ENCODE peak calls at places on chromosomes 16 and 17, in five cellular contexts. One of them, this sample, is unnamed.

GRCh38 chr17:77795685-77796084 is 162.8 kb upstream of the TNRC6C start:
- DNase-seq in A673: no peak
- DNase-seq in HL-60: no peak
- DNase-seq in transverse colon: no peak
- DNase-seq in GM23338: no peak
- DNase-seq in this sample: no peak

GRCh38 chr17:75344664-75345063 is 55.4 kb upstream of the SLC25A19 start:
- DNase-seq in HL-60: no peak
- DNase-seq in GM23338: peak
- DNase-seq in A673: no peak
- DNase-seq in transverse colon: no peak
- DNase-seq in this sample: no peak

GRCh38 chr16:66617728-66618127 is 13.2 kb downstream of the CMTM3 start:
- DNase-seq in A673: no peak
- DNase-seq in HL-60: no peak
- DNase-seq in transverse colon: no peak
- DNase-seq in GM23338: no peak
- DNase-seq in this sample: no peak

GRCh38 chr17:44781553-44782348 is 23.0 kb downstream of the ADAM11 start:
- DNase-seq in A673: no peak
- DNase-seq in HL-60: no peak
- DNase-seq in transverse colon: no peak
- DNase-seq in GM23338: peak
- DNase-seq in this sample: no peak

GRCh38 chr17:57091186-57091618 is 6.2 kb downstream of the AKAP1 start:
- DNase-seq in GM23338: no peak
- DNase-seq in transverse colon: no peak
- DNase-seq in A673: no peak
- DNase-seq in HL-60: no peak
- DNase-seq in this sample: peak

GRCh38 chr16:19709381-19710136 is 8.5 kb downstream of the KNOP1 start:
- DNase-seq in GM23338: no peak
- DNase-seq in HL-60: no peak
- DNase-seq in transverse colon: no peak
- DNase-seq in A673: no peak
- DNase-seq in this sample: no peak

GRCh38 chr17:2745317-2746037 is 4.0 kb downstream of the CCDC92B start:
- DNase-seq in A673: no peak
- DNase-seq in GM23338: no peak
- DNase-seq in HL-60: no peak
- DNase-seq in transverse colon: no peak
- DNase-seq in this sample: no peak

GRCh38 chr17:75356260-75356937 is 49.1 kb downstream of the GRB2 start:
- DNase-seq in GM23338: no peak
- DNase-seq in HL-60: no peak
- DNase-seq in A673: no peak
- DNase-seq in transverse colon: no peak
- DNase-seq in this sample: no peak

DNA sequence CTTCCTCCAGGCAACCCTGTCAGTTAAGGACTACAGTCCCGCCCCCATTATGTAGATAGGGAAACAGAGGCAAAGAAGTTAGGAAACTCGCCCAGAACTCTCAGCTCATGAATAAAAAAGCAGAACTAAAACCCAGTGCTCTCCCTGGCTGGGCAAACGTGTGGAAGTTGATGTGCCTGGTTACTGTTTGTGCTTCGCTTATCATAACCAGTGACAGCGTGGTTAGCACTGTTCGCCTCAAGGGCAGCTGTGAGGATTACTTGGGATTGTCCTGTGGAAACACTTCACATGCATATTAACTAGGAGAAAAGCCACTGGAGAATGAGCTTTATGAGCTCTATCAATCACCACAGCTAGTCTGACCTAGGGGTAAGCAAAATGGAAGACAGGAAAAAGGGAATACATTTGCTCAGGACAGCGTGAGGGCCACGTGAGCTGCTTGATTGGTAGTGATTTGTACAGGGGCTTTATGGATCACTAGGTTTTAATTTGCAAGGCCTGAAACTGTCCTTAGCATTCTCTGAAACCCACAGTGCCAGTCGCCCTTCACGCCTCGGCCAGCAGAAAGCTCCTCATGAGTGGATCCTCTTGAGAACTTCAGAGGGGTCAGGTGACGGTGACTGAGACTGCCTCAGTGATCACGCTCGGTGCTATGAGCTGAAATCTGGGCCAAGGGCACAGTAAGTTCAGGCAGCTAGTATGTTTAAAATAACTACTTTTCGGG is 19.9 kb downstream of the CYB5D2 start:
- DNase-seq in A673: no peak
- DNase-seq in transverse colon: no peak
- DNase-seq in HL-60: no peak
- DNase-seq in GM23338: no peak
- DNase-seq in this sample: no peak
- H3K27ac ChIP-seq in A673: no peak
- H3K27ac ChIP-seq in transverse colon: no peak
- H3K27ac ChIP-seq in HL-60: peak
- H3K27ac ChIP-seq in GM23338: peak
- H3K27ac ChIP-seq in this sample: no peak

GRCh38 chr17:65100316-65101140 is 36.6 kb upstream of the RGS9 start:
- DNase-seq in GM23338: peak
- DNase-seq in HL-60: peak
- DNase-seq in transverse colon: peak
- DNase-seq in A673: peak
- DNase-seq in this sample: peak
- H3K27ac ChIP-seq in GM23338: no peak
- H3K27ac ChIP-seq in HL-60: no peak
- H3K27ac ChIP-seq in transverse colon: peak
- H3K27ac ChIP-seq in A673: no peak
- H3K27ac ChIP-seq in this sample: peak

DNA sequence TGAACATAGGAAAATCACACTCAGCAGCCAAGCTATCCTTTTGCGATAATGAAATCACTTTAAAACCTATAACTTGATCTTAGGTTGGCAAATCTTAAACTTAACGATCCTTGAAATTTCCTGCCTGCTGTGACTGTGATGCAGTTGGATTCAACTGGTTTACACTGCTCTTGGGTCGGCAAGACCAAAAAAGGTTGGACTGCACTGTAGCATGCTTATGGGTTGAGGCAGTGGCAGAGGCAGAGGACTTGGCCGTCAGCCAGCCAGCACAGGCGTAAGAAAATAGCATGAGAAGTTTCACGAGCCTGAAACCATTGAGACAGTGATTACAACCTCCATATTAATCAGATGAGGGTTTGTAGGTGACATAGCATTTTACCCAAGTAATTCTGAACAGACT is 21.4 kb downstream of the WSB1 start:
- DNase-seq in transverse colon: peak
- DNase-seq in HL-60: no peak
- DNase-seq in A673: peak
- DNase-seq in GM23338: no peak
- DNase-seq in this sample: peak
- H3K27ac ChIP-seq in transverse colon: peak
- H3K27ac ChIP-seq in HL-60: no peak
- H3K27ac ChIP-seq in A673: peak
- H3K27ac ChIP-seq in GM23338: no peak
- H3K27ac ChIP-seq in this sample: peak

GRCh38 chr17:64747938-64748540 is 85.9 kb upstream of the SMURF2 start:
- DNase-seq in GM23338: no peak
- DNase-seq in HL-60: no peak
- DNase-seq in transverse colon: no peak
- DNase-seq in A673: no peak
- DNase-seq in this sample: no peak

GRCh38 chr17:64750478-64750877 is 88.4 kb upstream of the SMURF2 start:
- DNase-seq in A673: no peak
- DNase-seq in HL-60: no peak
- DNase-seq in GM23338: no peak
- DNase-seq in transverse colon: no peak
- DNase-seq in this sample: no peak

GRCh38 chr17:64750891-64751677 is 89.0 kb upstream of the SMURF2 start:
- DNase-seq in A673: no peak
- DNase-seq in GM23338: no peak
- DNase-seq in HL-60: no peak
- DNase-seq in transverse colon: no peak
- DNase-seq in this sample: no peak
- H3K27ac ChIP-seq in A673: no peak
- H3K27ac ChIP-seq in GM23338: no peak
- H3K27ac ChIP-seq in HL-60: no peak
- H3K27ac ChIP-seq in transverse colon: no peak
- H3K27ac ChIP-seq in this sample: no peak

DNA sequence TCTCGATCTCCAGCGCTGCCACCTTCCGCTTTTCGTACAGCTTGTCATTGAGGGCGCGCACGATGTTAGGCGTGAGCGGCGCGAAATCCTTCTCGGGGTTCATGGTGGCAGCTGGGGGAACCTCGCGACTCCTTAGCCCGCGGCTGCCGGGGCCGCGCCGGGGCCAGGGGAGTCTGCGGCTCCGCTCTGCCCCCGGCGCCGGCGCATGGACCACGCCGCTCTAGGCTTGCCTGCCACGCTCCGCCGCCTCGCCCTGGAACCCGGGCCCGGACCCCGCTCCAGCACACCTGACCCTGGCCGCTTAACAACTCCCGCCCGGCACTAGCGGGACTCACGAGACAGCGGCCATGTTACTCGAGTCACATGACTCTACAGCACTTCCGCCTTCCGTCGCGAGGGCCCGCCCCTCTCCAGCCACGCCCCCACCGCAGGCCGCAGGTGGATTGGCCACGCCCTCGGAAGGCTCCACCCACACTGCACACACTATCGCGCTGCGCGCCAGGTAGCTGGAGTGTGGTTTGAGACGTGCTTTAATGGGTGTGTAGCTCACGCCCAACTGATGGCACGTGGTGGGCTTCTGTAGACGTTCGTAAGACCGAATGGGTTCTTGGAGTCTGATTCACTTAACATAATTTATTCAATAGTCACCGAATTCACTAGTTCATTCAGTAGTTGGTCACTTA is at the start of gene VAC14:
- DNase-seq in A673: peak
- DNase-seq in GM23338: peak
- DNase-seq in transverse colon: peak
- DNase-seq in HL-60: peak
- DNase-seq in this sample: peak
- H3K27ac ChIP-seq in A673: peak
- H3K27ac ChIP-seq in GM23338: peak
- H3K27ac ChIP-seq in transverse colon: peak
- H3K27ac ChIP-seq in HL-60: peak
- H3K27ac ChIP-seq in this sample: peak

GRCh38 chr16:1071561-1072225 is 854 bp upstream of the SSTR5 start:
- DNase-seq in GM23338: no peak
- DNase-seq in A673: no peak
- DNase-seq in HL-60: no peak
- DNase-seq in transverse colon: no peak
- DNase-seq in this sample: no peak

GRCh38 chr16:1069154-1069553 is 3.4 kb upstream of the SSTR5 start:
- DNase-seq in A673: no peak
- DNase-seq in HL-60: no peak
- DNase-seq in GM23338: peak
- DNase-seq in transverse colon: no peak
- DNase-seq in this sample: no peak

GRCh38 chr16:1072526-1073261 is at the start of gene SSTR5:
- DNase-seq in GM23338: peak
- DNase-seq in HL-60: no peak
- DNase-seq in A673: no peak
- DNase-seq in transverse colon: no peak
- DNase-seq in this sample: no peak

GRCh38 chr16:1070084-1070987 is 2.2 kb upstream of the SSTR5 start:
- DNase-seq in A673: no peak
- DNase-seq in GM23338: no peak
- DNase-seq in transverse colon: no peak
- DNase-seq in HL-60: no peak
- DNase-seq in this sample: no peak

GRCh38 chr16:1071009-1071408 is 1.5 kb upstream of the SSTR5 start:
- DNase-seq in HL-60: no peak
- DNase-seq in A673: no peak
- DNase-seq in transverse colon: no peak
- DNase-seq in GM23338: no peak
- DNase-seq in this sample: no peak
- H3K27ac ChIP-seq in HL-60: no peak
- H3K27ac ChIP-seq in A673: no peak
- H3K27ac ChIP-seq in transverse colon: no peak
- H3K27ac ChIP-seq in GM23338: no peak
- H3K27ac ChIP-seq in this sample: no peak

GRCh38 chr16:77789085-77789611 is 784 bp downstream of the VAT1L start:
- DNase-seq in transverse colon: no peak
- DNase-seq in A673: no peak
- DNase-seq in HL-60: no peak
- DNase-seq in GM23338: peak
- DNase-seq in this sample: no peak
- H3K27ac ChIP-seq in transverse colon: no peak
- H3K27ac ChIP-seq in A673: no peak
- H3K27ac ChIP-seq in HL-60: no peak
- H3K27ac ChIP-seq in GM23338: no peak
- H3K27ac ChIP-seq in this sample: peak

GRCh38 chr16:15506441-15506840 is 72.1 kb downstream of the BMERB1 start:
- DNase-seq in HL-60: no peak
- DNase-seq in A673: no peak
- DNase-seq in GM23338: no peak
- DNase-seq in transverse colon: no peak
- DNase-seq in this sample: no peak
- H3K27ac ChIP-seq in HL-60: no peak
- H3K27ac ChIP-seq in A673: no peak
- H3K27ac ChIP-seq in GM23338: no peak
- H3K27ac ChIP-seq in transverse colon: no peak
- H3K27ac ChIP-seq in this sample: no peak

DNA sequence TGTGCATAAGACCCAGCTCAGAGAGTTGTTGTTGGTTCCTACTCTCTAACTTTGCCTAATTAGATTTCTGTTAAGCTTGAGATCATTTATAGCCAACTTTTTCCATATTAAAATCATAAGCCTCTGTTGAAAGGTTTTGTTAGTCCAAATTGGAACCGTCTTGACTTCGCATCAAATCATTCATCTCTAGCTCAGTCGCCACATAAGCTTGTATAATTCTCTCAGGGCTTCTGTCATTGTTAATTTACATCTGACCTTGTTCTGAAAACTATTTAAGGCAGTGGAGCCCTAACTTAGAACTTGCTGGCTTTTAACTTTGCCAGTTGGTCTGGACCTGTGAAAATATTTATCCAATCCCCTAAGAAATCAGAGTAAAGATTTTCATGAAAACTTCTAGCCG is 107.2 kb downstream of the PITPNC1 start:
- DNase-seq in GM23338: no peak
- DNase-seq in HL-60: no peak
- DNase-seq in A673: no peak
- DNase-seq in transverse colon: no peak
- DNase-seq in this sample: no peak
- H3K27ac ChIP-seq in GM23338: no peak
- H3K27ac ChIP-seq in HL-60: peak
- H3K27ac ChIP-seq in A673: no peak
- H3K27ac ChIP-seq in transverse colon: no peak
- H3K27ac ChIP-seq in this sample: no peak

GRCh38 chr16:11316331-11317015 is 28.8 kb upstream of the RMI2 start:
- DNase-seq in A673: no peak
- DNase-seq in HL-60: no peak
- DNase-seq in transverse colon: no peak
- DNase-seq in GM23338: peak
- DNase-seq in this sample: no peak

GRCh38 chr16:11320170-11320569 is 25.1 kb upstream of the RMI2 start:
- DNase-seq in transverse colon: no peak
- DNase-seq in HL-60: no peak
- DNase-seq in GM23338: no peak
- DNase-seq in A673: no peak
- DNase-seq in this sample: no peak

GRCh38 chr16:11321662-11322061 is 23.6 kb upstream of the RMI2 start:
- DNase-seq in transverse colon: no peak
- DNase-seq in GM23338: no peak
- DNase-seq in HL-60: no peak
- DNase-seq in A673: no peak
- DNase-seq in this sample: no peak

GRCh38 chr16:11319529-11320146 is 25.6 kb upstream of the RMI2 start:
- DNase-seq in HL-60: no peak
- DNase-seq in A673: peak
- DNase-seq in GM23338: no peak
- DNase-seq in transverse colon: no peak
- DNase-seq in this sample: no peak

GRCh38 chr16:11318817-11319216 is 26.4 kb upstream of the RMI2 start:
- DNase-seq in transverse colon: no peak
- DNase-seq in HL-60: no peak
- DNase-seq in A673: no peak
- DNase-seq in GM23338: no peak
- DNase-seq in this sample: no peak
- H3K27ac ChIP-seq in transverse colon: no peak
- H3K27ac ChIP-seq in HL-60: no peak
- H3K27ac ChIP-seq in A673: no peak
- H3K27ac ChIP-seq in GM23338: peak
- H3K27ac ChIP-seq in this sample: no peak

This sample was measured in right atrium auricular region.